ENCODE peak calls at places on chromosomes 16 and 17, in five cellular contexts. O is heart left ventricle, H is A549, A is lower leg skin, I is AG09309. Z is an unnamed sample.

GRCh38 chr16:54334208-54334607 is 47.6 kb upstream of the IRX3 start:
- DNase-seq in H (no peak), I (no peak), A (no peak), O (no peak), Z (no peak)

GRCh38 chr17:37729905-37730304 is 15.0 kb downstream of the HNF1B start:
- DNase-seq in O (no peak), I (no peak), H (no peak), A (no peak), Z (no peak)

GRCh38 chr16:85369741-85370528 is 243.2 kb upstream of the GSE1 start:
- DNase-seq in I (no peak), H (peak), O (no peak), A (no peak), Z (no peak)

GRCh38 chr17:44207319-44207718 is 7.6 kb upstream of the ATXN7L3 start:
- DNase-seq in O (peak), A (no peak), I (no peak), H (no peak), Z (no peak)

GRCh38 chr16:68685685-68686478 is 40.8 kb downstream of the CDH3 start:
- DNase-seq in I (no peak), A (no peak), H (no peak), O (no peak), Z (no peak)

GRCh38 chr17:50538549-50539410 is 6.2 kb downstream of the EPN3 start:
- DNase-seq in H (no peak), A (no peak), I (no peak), O (no peak), Z (no peak)

GRCh38 chr16:80824623-80825364 is 20.4 kb upstream of the CDYL2 start:
- DNase-seq in A (no peak), O (no peak), I (peak), H (peak), Z (peak)

GRCh38 chr17:58060596-58061191 is 22.5 kb upstream of the DYNLL2 start:
- DNase-seq in O (peak), A (no peak), I (no peak), H (no peak), Z (no peak)

GRCh38 chr17:830381-830780 is 48.2 kb downstream of the MRM3 start:
- DNase-seq in I (no peak), O (no peak), H (no peak), A (no peak), Z (no peak)

GRCh38 chr17:56812971-56813388 is 20.7 kb downstream of the C17orf67 start:
- DNase-seq in A (no peak), I (no peak), O (no peak), H (no peak), Z (no peak)

GRCh38 chr16:71376465-71377157 is 18.1 kb downstream of the CALB2 start:
- DNase-seq in I (no peak), A (no peak), O (no peak), H (no peak), Z (no peak)

GRCh38 chr16:89723279-89724250 is 2.2 kb downstream of the ZNF276 start:
- DNase-seq in I (no peak), A (no peak), H (no peak), O (no peak), Z (no peak)

GRCh38 chr16:85665373-85665740 is 23.4 kb downstream of the GINS2 start:
- DNase-seq in H (no peak), I (no peak), O (no peak), A (no peak), Z (no peak)

GRCh38 chr17:72219824-72220473 is 99.1 kb downstream of the SOX9 start:
- DNase-seq in O (no peak), A (no peak), H (no peak), I (no peak), Z (no peak)

GRCh38 chr16:29665294-29666077 is 2.4 kb downstream of the SPN start:
- DNase-seq in O (no peak), I (no peak), A (no peak), H (no peak), Z (no peak)

GRCh38 chr16:23469814-23470213 is 16.8 kb upstream of the COG7 start:
- DNase-seq in H (peak), O (no peak), A (peak), I (no peak), Z (no peak)

GRCh38 chr17:46800573-46800972 is 17.9 kb downstream of the WNT3 start:
- DNase-seq in O (no peak), I (no peak), A (no peak), H (no peak), Z (no peak)

GRCh38 chr17:37147301-37147812 is 198.6 kb downstream of the AATF start:
- DNase-seq in O (no peak), H (peak), I (no peak), A (no peak), Z (no peak)

GRCh38 chr17:75652934-75653549 is 13.9 kb downstream of the RECQL5 start:
- DNase-seq in O (no peak), A (no peak), I (no peak), H (peak), Z (no peak)

GRCh38 chr17:56482229-56482628 is 111.3 kb upstream of the NOG start:
- DNase-seq in A (no peak), I (no peak), O (no peak), H (no peak), Z (no peak)

GRCh38 chr17:78250891-78251772 is 19.7 kb downstream of the TMEM235 start:
- DNase-seq in A (peak), O (peak), H (peak), I (no peak), Z (no peak)

GRCh38 chr17:50172130-50172529 is 6.3 kb downstream of the SGCA start:
- DNase-seq in I (no peak), A (no peak), O (peak), H (no peak), Z (no peak)

GRCh38 chr17:2011421-2012371 is 13.4 kb downstream of the RTN4RL1 start:
- DNase-seq in O (no peak), I (no peak), A (peak), H (no peak), Z (no peak)

GRCh38 chr17:77381185-77381700 is 240.5 kb downstream of the SEC14L1 start:
- DNase-seq in H (no peak), A (no peak), O (no peak), I (no peak), Z (no peak)

GRCh38 chr16:65071371-65072311 is 50.2 kb downstream of the CDH11 start:
- DNase-seq in H (no peak), I (no peak), A (peak), O (no peak), Z (no peak)

GRCh38 chr17:13008461-13008860 is 9.4 kb downstream of the ELAC2 start:
- DNase-seq in O (no peak), A (no peak), H (no peak), I (no peak), Z (no peak)

GRCh38 chr17:44164476-44164875 is 6.0 kb upstream of the ASB16 start:
- DNase-seq in H (no peak), I (no peak), O (no peak), A (no peak), Z (no peak)

GRCh38 chr16:49409121-49409520 is 35.5 kb downstream of the C16orf78 start:
- DNase-seq in I (no peak), H (no peak), O (no peak), A (no peak), Z (no peak)

DNA sequence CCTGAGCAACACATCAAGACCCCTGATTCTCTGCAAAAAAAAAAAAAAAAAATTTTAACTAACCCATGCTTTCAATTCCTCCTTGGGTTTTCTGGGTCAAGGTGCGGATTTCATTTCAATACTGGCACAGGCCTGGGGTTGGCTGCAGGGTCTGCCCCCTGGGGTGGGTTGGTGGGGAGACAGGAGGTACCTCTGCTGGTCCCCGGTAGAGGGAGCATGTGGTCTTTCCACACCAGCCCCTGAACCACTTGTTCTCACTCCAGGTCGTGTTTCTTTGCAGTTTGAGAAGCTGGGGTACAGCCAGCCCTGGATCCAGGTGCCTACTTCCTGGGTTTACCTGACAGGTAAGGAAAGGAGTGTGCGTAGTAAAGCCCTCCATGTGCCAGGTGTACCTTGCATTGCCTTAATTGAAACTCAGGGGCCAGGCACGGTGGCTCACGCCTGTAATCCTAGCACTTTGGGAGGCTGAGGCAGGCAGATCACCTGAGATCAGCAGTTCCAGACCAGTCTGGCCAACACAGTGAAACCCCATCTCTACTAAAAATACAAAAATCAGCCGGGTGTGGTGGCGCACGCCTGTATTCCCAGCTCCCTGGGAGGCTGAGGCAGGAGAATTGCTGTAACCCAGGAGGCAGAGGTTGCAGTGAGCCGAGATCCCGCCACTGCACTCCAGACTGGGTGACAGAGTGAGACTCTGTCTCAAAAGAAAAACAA is 21.8 kb downstream of the SDR42E2 start:
- DNase-seq in O (peak), I (no peak), A (no peak), H (no peak), Z (no peak)
- TF ChIP-seq CTCF in O (no peak), I (peak), A (no peak), H (peak), Z (peak)

DNA sequence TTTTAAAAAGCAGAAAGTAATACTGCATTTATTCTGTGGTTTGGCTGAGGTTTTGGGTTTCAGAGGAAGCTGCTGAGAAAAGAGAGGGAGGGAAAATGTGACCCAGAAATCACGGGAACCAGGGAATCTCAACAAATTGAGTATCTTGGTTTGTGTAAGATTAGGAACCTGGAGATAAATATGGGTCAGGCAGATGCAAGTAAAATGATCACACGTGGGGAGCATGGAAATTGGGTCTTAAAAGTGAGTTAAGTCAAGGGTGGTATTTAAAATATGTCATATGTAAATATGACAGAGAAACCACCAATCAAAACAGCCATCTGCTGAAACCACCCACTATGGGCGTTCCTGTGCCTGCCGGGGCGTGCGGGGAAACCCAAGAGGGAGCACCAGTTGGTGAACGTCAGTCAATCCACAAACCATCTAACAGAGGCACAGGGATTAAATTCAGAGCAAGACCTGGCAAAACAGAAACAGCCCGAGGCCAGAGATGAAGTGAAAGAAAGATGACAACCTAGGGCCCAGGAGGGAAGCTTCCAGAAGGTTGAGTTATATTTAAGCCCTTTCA is 33.4 kb downstream of the CDH13 start:
- DNase-seq in O (no peak), I (no peak), A (no peak), H (no peak), Z (no peak)
- H3K4me3 ChIP-seq in O (no peak), I (no peak), A (no peak), H (no peak), Z (no peak)

GRCh38 chr16:19115148-19116021 is 1.6 kb downstream of the ITPRIPL2 start:
- DNase-seq in H (no peak), O (peak), I (no peak), A (no peak), Z (no peak)
- TF ChIP-seq CTCF in H (no peak), O (peak), I (peak), A (no peak), Z (peak)

GRCh38 chr16:46691720-46692119 is 2.3 kb downstream of the ORC6 start:
- DNase-seq in O (no peak), A (no peak), I (no peak), H (no peak), Z (no peak)
- H3K4me3 ChIP-seq in O (no peak), A (no peak), I (no peak), H (peak), Z (no peak)

DNA sequence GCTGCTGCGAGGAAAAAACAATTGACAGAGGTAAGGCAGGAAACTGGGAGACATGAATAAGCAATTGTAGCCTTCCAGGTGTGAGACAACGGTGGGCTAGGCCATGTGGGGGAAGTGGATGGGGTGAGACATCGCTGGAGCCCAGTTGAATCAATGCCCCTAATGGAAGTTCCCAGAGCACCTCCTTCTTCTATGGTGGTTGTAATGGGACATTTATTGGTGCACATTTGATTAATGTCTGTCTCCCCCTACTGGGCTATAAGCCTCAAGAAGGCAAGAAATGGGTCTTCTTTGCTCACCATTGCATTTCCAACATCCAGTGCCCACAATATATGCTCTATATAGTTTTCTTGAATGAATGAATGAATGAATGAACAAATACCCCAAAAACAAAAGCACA is 22.7 kb upstream of the CD300E start:
- DNase-seq in O (no peak), I (no peak), H (peak), A (no peak), Z (no peak)
- TF ChIP-seq CTCF in O (no peak), I (no peak), H (peak), A (no peak), Z (peak)

Z was measured in retinal pigment epithelial cell.